ENCODE peak calls at places on chromosomes 2 and 18, in ten cellular contexts. Z, O, D, V, Y, P, A, E, F and L are unnamed samples.

GRCh38 chr2:230901006-230901405 is 24.0 kb downstream of the GPR55 start:
- DNase-seq in Z (no peak), O (no peak), D (no peak), V (no peak), Y (peak), P (no peak), A (no peak), E (no peak), F (no peak), L (no peak)

GRCh38 chr2:43217228-43218220 is 8.9 kb downstream of the ZFP36L2 start:
- DNase-seq in Z (no peak), O (no peak), D (no peak), V (no peak), Y (no peak), P (no peak), A (no peak), E (peak), F (no peak), L (no peak)

GRCh38 chr2:77102927-77103326 is 419.2 kb downstream of the LRRTM4 start:
- DNase-seq in Z (no peak), O (no peak), D (no peak), V (no peak), Y (no peak), P (no peak), A (no peak), E (no peak), F (no peak), L (no peak)

GRCh38 chr2:6782523-6783061 is 83.1 kb downstream of the CMPK2 start:
- DNase-seq in Z (no peak), O (no peak), D (no peak), V (no peak), Y (no peak), P (no peak), A (no peak), E (no peak), F (no peak), L (no peak)

GRCh38 chr18:69469444-69469919 is 68.8 kb downstream of the DOK6 start:
- DNase-seq in Z (no peak), O (no peak), D (peak), V (no peak), Y (peak), P (no peak), A (peak), E (no peak), F (peak), L (no peak)

GRCh38 chr2:132632000-132632649 is 37.9 kb downstream of the LYPD1 start:
- DNase-seq in Z (no peak), O (no peak), D (no peak), V (peak), Y (no peak), P (no peak), A (peak), E (peak), F (no peak), L (peak)

GRCh38 chr2:172968061-172968469 is 107.6 kb upstream of the MAP3K20 start:
- DNase-seq in Z (peak), O (peak), D (no peak), V (no peak), Y (peak), P (no peak), A (peak), E (peak), F (no peak), L (peak)

GRCh38 chr18:6547476-6547875 is 132.8 kb upstream of the L3MBTL4 start:
- DNase-seq in Z (no peak), O (no peak), D (no peak), V (no peak), Y (no peak), P (no peak), A (no peak), E (no peak), F (no peak), L (no peak)